ENCODE peak calls at places on chromosomes 2 and 18, in nine cellular contexts. H is NCI-H69; P is dorsolateral prefrontal cortex; C is stimulated activated CD8-positive, alpha-beta memory T cell treated with anti-CD3 and anti-CD28 coated beads, Interleukin-12 subunit alpha, Interleukin-12 subunit beta, amount 100 ng/mL, for 4 hours; W is fibroblast of gingiva; R is NCI-H460; B is mesothelial cell of epicardium; Z is K562; V is GM23338. F is an unnamed sample.

GRCh38 chr18:37564796-37565137 is 831 bp downstream of the CELF4 start:
- DNase-seq in H (peak; percentile 67), P (no peak), C (no peak), W (peak; percentile 7), R (peak; percentile 31), B (peak; percentile 69), Z (peak; percentile 51), V (peak; percentile 95), F (no peak)

GRCh38 chr2:134268265-134268664 is 14.4 kb downstream of the MGAT5 start:
- DNase-seq in H (no peak), P (no peak), C (no peak), W (no peak), R (no peak), B (no peak), Z (no peak), V (no peak), F (no peak)

GRCh38 chr2:19504400-19505198 is 146.2 kb upstream of the OSR1 start:
- DNase-seq in H (peak; percentile 10), P (no peak), C (no peak), W (no peak), R (no peak), B (no peak), Z (no peak), V (no peak), F (no peak)

GRCh38 chr2:68805025-68805424 is 66.2 kb downstream of the BMP10 start:
- DNase-seq in H (no peak), P (no peak), C (no peak), W (no peak), R (no peak), B (no peak), Z (no peak), V (no peak), F (no peak)

GRCh38 chr2:14944562-14945346 is 312.2 kb downstream of the LRATD1 start:
- DNase-seq in H (peak; percentile 37), P (no peak), C (no peak), W (peak; percentile 19), R (no peak), B (no peak), Z (no peak), V (peak; percentile 80), F (no peak)

GRCh38 chr2:72579595-72580180 is 246.1 kb downstream of the EXOC6B start:
- DNase-seq in H (peak; percentile 53), P (no peak), C (no peak), W (peak; percentile 42), R (peak; percentile 54), B (no peak), Z (peak; percentile 7), V (peak; percentile 76), F (peak; percentile 60)

GRCh38 chr2:191049728-191050639 is 36.0 kb upstream of the STAT1 start:
- DNase-seq in H (peak; percentile 89), P (no peak), C (no peak), W (peak; percentile 89), R (peak; percentile 92), B (no peak), Z (no peak), V (no peak), F (no peak)

GRCh38 chr2:191866195-191866594 is 19.3 kb upstream of the CAVIN2 start:
- DNase-seq in H (no peak), P (no peak), C (no peak), W (no peak), R (peak; percentile 80), B (no peak), Z (no peak), V (peak; percentile 54), F (no peak)

GRCh38 chr2:212961255-212961654 is 190.2 kb downstream of the IKZF2 start:
- DNase-seq in H (no peak), P (no peak), C (no peak), W (no peak), R (no peak), B (no peak), Z (no peak), V (no peak), F (no peak)

GRCh38 chr18:50791599-50792438 is 28.0 kb downstream of the MRO start:
- DNase-seq in H (peak; percentile 52), P (no peak), C (no peak), W (no peak), R (no peak), B (no peak), Z (no peak), V (no peak), F (no peak)

GRCh38 chr2:234555616-234556249 is 58.9 kb upstream of the ARL4C start:
- DNase-seq in H (no peak), P (no peak), C (no peak), W (no peak), R (no peak), B (no peak), Z (no peak), V (no peak), F (no peak)

GRCh38 chr2:178279142-178279541 is 84.8 kb downstream of the OSBPL6 start:
- DNase-seq in H (no peak), P (no peak), C (no peak), W (peak; percentile 62), R (no peak), B (no peak), Z (no peak), V (peak; percentile 54), F (no peak)

GRCh38 chr18:9989481-9989880 is 75.7 kb downstream of the VAPA start:
- DNase-seq in H (peak; percentile 58), P (no peak), C (no peak), W (no peak), R (no peak), B (no peak), Z (no peak), V (no peak), F (no peak)

GRCh38 chr2:195520671-195521155 is 136.3 kb upstream of the SLC39A10 start:
- DNase-seq in H (no peak), P (no peak), C (no peak), W (peak; percentile 52), R (no peak), B (no peak), Z (no peak), V (peak; percentile 27), F (no peak)

GRCh38 chr2:219249203-219249980 is 3.7 kb upstream of the TUBA4B start:
- DNase-seq in H (peak; percentile 93), P (peak; percentile 70), C (no peak), W (peak; percentile 92), R (peak; percentile 46), B (no peak), Z (no peak), V (peak; percentile 14), F (peak; percentile 7)

GRCh38 chr2:179593323-179593722 is 268.1 kb downstream of the ZNF385B start:
- DNase-seq in H (no peak), P (no peak), C (no peak), W (no peak), R (no peak), B (no peak), Z (no peak), V (no peak), F (no peak)

GRCh38 chr18:8084160-8084559 is 517.0 kb downstream of the PTPRM start:
- DNase-seq in H (peak; percentile 96), P (no peak), C (no peak), W (peak; percentile 25), R (peak; percentile 16), B (no peak), Z (peak; percentile 37), V (peak; percentile 92), F (peak; percentile 1)

GRCh38 chr2:117832905-117833613 is 18.6 kb downstream of the DDX18 start:
- DNase-seq in H (no peak), P (no peak), C (no peak), W (peak; percentile 11), R (no peak), B (no peak), Z (no peak), V (peak; percentile 52), F (no peak)

GRCh38 chr2:240379089-240379636 is 56.3 kb upstream of the GPC1 start:
- DNase-seq in H (no peak), P (no peak), C (no peak), W (no peak), R (no peak), B (no peak), Z (no peak), V (no peak), F (no peak)

GRCh38 chr2:2187196-2187595 is 143.9 kb downstream of the MYT1L start:
- DNase-seq in H (peak; percentile 90), P (no peak), C (no peak), W (no peak), R (no peak), B (no peak), Z (no peak), V (no peak), F (peak; percentile 58)

GRCh38 chr2:73969356-73969755 is 15.4 kb upstream of the TET3 start:
- DNase-seq in H (no peak), P (no peak), C (no peak), W (peak; percentile 26), R (no peak), B (no peak), Z (no peak), V (no peak), F (no peak)

GRCh38 chr2:46548103-46548486 is 68.7 kb downstream of the TMEM247 start:
- DNase-seq in H (no peak), P (no peak), C (no peak), W (no peak), R (no peak), B (no peak), Z (no peak), V (no peak), F (no peak)

GRCh38 chr18:9244376-9244775 is 90.2 kb upstream of the TWSG1 start:
- DNase-seq in H (no peak), P (no peak), C (no peak), W (no peak), R (no peak), B (no peak), Z (no peak), V (no peak), F (no peak)

GRCh38 chr2:156563994-156564753 is 128.0 kb downstream of the GPD2 start:
- DNase-seq in H (no peak), P (no peak), C (no peak), W (no peak), R (no peak), B (no peak), Z (no peak), V (no peak), F (no peak)

GRCh38 chr18:750456-750855 is 38.0 kb upstream of the ENOSF1 start:
- DNase-seq in H (no peak), P (no peak), C (no peak), W (no peak), R (no peak), B (no peak), Z (no peak), V (no peak), F (no peak)